ENCODE peak calls at places on chromosomes 4 and X, in six cellular contexts. C is cardiac muscle cell, S is heart right ventricle, O is brain microvascular endothelial cell, U is gastrocnemius medialis, R is kidney epithelial cell. J is an unnamed sample.

GRCh38 chrX:386768-387575 is at the start of gene PPP2R3B:
- DNase-seq in C (peak; percentile 99), S (peak; percentile 100), O (peak; percentile 95), U (peak; percentile 99), R (peak; percentile 81), J (peak; percentile 100)

GRCh38 chrX:64739792-64740378 is 236.4 kb downstream of the ZC4H2 start:
- DNase-seq in C (no peak), S (no peak), O (no peak), U (no peak), R (no peak), J (no peak)

GRCh38 chrX:135112096-135112729 is 8.1 kb downstream of the ETDB start:
- DNase-seq in C (peak; percentile 50), S (no peak), O (peak; percentile 27), U (no peak), R (no peak), J (no peak)

GRCh38 chrX:30910124-30910860 is 21.2 kb upstream of the TAB3 start:
- DNase-seq in C (peak; percentile 6), S (no peak), O (peak; percentile 24), U (no peak), R (no peak), J (no peak)

GRCh38 chr4:183158062-183158461 is 59.0 kb downstream of the WWC2 start:
- DNase-seq in C (peak; percentile 87), S (no peak), O (peak; percentile 72), U (no peak), R (no peak), J (no peak)

GRCh38 chr4:3114377-3114776 is 39.9 kb downstream of the HTT start:
- DNase-seq in C (no peak), S (no peak), O (no peak), U (no peak), R (no peak), J (no peak)

GRCh38 chr4:158161561-158162354 is 11.1 kb downstream of the GASK1B start:
- DNase-seq in C (peak; percentile 96), S (no peak), O (peak; percentile 96), U (peak; percentile 31), R (peak; percentile 93), J (no peak)

GRCh38 chr4:158255727-158256324 is 45.5 kb downstream of the TMEM144 start:
- DNase-seq in C (peak; percentile 76), S (no peak), O (peak; percentile 52), U (no peak), R (no peak), J (no peak)

GRCh38 chr4:123671633-123672404 is 275.2 kb downstream of the SPRY1 start:
- DNase-seq in C (no peak), S (no peak), O (no peak), U (no peak), R (no peak), J (no peak)

GRCh38 chr4:80206541-80207171 is 9.4 kb downstream of the PRDM8 start:
- DNase-seq in C (peak; percentile 56), S (no peak), O (no peak), U (peak; percentile 58), R (no peak), J (no peak)

GRCh38 chrX:1425381-1425780 is 27.3 kb downstream of the ASMTL start:
- DNase-seq in C (no peak), S (no peak), O (no peak), U (no peak), R (no peak), J (peak; percentile 5)

GRCh38 chr4:20126906-20127305 is 124.8 kb upstream of the SLIT2 start:
- DNase-seq in C (no peak), S (no peak), O (peak; percentile 25), U (no peak), R (no peak), J (no peak)

GRCh38 chr4:100569196-100569595 is 51.4 kb upstream of the EMCN start:
- DNase-seq in C (no peak), S (no peak), O (no peak), U (no peak), R (no peak), J (no peak)

GRCh38 chr4:40825014-40825838 is 75.5 kb downstream of the NSUN7 start:
- DNase-seq in C (no peak), S (no peak), O (no peak), U (no peak), R (no peak), J (no peak)

GRCh38 chr4:2799971-2800690 is 7.2 kb downstream of the SH3BP2 start:
- DNase-seq in C (no peak), S (peak; percentile 58), O (no peak), U (peak; percentile 16), R (no peak), J (peak; percentile 75)

GRCh38 chr4:15914736-15915135 is 23.8 kb downstream of the FGFBP1 start:
- DNase-seq in C (no peak), S (no peak), O (no peak), U (no peak), R (no peak), J (no peak)

GRCh38 chr4:153161599-153161971 is 42.7 kb upstream of the TRIM2 start:
- DNase-seq in C (no peak), S (no peak), O (no peak), U (no peak), R (no peak), J (no peak)

GRCh38 chrX:51437521-51437920 is 58.9 kb downstream of the NUDT11 start:
- DNase-seq in C (no peak), S (no peak), O (no peak), U (no peak), R (no peak), J (no peak)

GRCh38 chr4:76212851-76213414 is 691 bp downstream of the SCARB2 start:
- DNase-seq in C (peak; percentile 57), S (no peak), O (peak; percentile 12), U (no peak), R (no peak), J (no peak)

GRCh38 chr4:134201216-134202098 is at the start of gene PABPC4L:
- DNase-seq in C (peak; percentile 89), S (peak; percentile 36), O (peak; percentile 48), U (no peak), R (no peak), J (peak; percentile 68)

GRCh38 chr4:158809611-158810486 is 41.0 kb downstream of the FNIP2 start:
- DNase-seq in C (peak; percentile 72), S (no peak), O (peak; percentile 95), U (peak; percentile 37), R (peak; percentile 99), J (no peak)

GRCh38 chr4:176875026-176875425 is 82.3 kb upstream of the VEGFC start:
- DNase-seq in C (no peak), S (no peak), O (peak; percentile 11), U (no peak), R (no peak), J (no peak)

DNA sequence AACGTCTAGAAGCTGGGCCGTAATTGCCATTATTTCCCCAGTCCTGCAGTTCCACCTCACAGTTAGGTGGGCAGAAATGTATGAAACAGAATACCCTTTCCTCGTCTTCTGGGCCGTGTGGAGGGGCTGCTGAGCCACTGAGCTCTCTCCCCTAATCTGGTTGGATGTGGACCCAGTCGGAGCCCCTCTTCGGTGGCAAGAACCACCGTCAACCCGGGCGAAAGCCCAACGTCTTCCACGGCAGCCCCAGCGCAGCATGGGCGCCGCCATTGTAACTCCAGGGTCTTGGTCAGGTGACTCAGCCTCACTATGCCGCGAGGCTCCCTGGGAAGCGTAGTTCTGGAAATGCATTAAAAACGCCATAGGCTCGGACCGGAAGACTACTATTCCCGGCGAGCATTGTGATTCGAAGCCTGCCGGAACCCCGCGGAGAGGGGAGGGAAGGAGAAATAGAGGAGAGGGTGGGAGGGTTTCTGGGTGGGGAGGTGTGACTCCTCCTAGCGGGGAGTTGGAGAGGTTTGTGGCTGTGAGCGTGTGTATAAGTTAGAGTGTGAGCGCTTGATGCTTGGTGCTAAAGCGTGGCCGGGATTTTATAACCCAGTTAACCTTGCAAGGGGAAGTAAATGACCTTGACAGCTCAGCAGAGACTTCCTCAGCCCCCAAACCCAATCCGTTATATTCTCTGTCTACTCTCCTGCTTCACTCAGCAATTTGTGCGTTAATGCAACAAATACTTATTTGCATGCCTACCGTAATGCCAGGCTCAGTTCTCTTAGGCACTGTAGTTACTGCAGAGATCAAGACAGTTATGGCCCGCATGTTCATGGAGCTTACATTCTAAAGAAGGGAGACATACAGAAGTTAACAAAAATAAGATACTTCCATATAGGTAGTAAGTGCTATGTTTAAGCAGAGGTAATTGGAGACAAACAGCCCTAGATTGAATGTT is at the start of gene GATB:
- DNase-seq in C (peak; percentile 98), S (peak; percentile 85), O (peak; percentile 98), U (peak; percentile 92), R (peak; percentile 88), J (peak; percentile 94)
- TF ChIP-seq CTCF in C (peak; percentile 49), S (peak; percentile 56), O (peak; percentile 69), U (peak; percentile 52), R (peak; percentile 70), J (peak; percentile 55)

GRCh38 chr4:74370912-74371311 is 6.0 kb downstream of the EREG start:
- DNase-seq in C (peak; percentile 81), S (no peak), O (peak; percentile 72), U (no peak), R (no peak), J (no peak)
- TF ChIP-seq CTCF in C (peak; percentile 85), S (peak; percentile 41), O (peak; percentile 93), U (no peak), R (peak; percentile 84), J (peak; percentile 47)

GRCh38 chrX:102516314-102516936 is at the start of gene TMSB15A:
- DNase-seq in C (peak; percentile 48), S (peak; percentile 67), O (peak; percentile 17), U (peak; percentile 32), R (no peak), J (peak; percentile 82)

GRCh38 chrX:102514536-102514935 is 2.0 kb downstream of the TMSB15A start:
- DNase-seq in C (no peak), S (no peak), O (no peak), U (no peak), R (no peak), J (no peak)

DNA sequence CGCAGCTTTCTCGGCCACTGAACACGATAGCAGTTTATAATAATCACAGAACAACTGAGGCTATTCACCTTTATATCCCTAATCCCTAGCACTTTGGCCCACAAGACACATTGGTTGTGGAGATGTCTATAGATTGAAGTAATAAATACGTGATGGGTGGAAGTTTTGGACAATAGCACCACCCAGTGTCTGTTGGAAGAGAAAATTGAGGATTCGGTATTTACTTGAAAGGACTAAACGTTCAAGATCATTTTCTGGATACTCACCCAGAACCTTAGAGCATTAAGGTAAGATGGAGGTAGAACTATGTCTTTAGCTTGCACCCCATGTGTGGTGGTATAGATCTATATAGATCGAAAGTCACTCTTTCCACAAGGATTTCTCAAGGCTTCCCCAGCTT is 792 bp upstream of the TMSB15A start:
- DNase-seq in C (peak; percentile 3), S (no peak), O (peak; percentile 6), U (no peak), R (no peak), J (no peak)
- TF ChIP-seq CTCF in C (peak; percentile 13), S (no peak), O (peak; percentile 24), U (no peak), R (no peak), J (peak; percentile 10)

GRCh38 chrX:39716802-39717540 is 380.8 kb downstream of the BCOR start:
- DNase-seq in C (no peak), S (no peak), O (no peak), U (no peak), R (no peak), J (no peak)

GRCh38 chrX:39721570-39722279 is 376.0 kb downstream of the BCOR start:
- DNase-seq in C (peak; percentile 78), S (no peak), O (peak; percentile 56), U (no peak), R (no peak), J (no peak)

GRCh38 chrX:39716401-39716800 is 381.4 kb downstream of the BCOR start:
- DNase-seq in C (no peak), S (no peak), O (no peak), U (no peak), R (no peak), J (no peak)

GRCh38 chrX:39720945-39721344 is 376.8 kb downstream of the BCOR start:
- DNase-seq in C (peak; percentile 36), S (no peak), O (no peak), U (no peak), R (no peak), J (no peak)

GRCh38 chrX:39718951-39719350 is 378.8 kb downstream of the BCOR start:
- DNase-seq in C (no peak), S (no peak), O (no peak), U (no peak), R (no peak), J (no peak)
- TF ChIP-seq CTCF in C (no peak), S (no peak), O (no peak), U (no peak), R (no peak), J (no peak)